ENCODE peak calls at places on chromosomes 7 and 10, in five cellular contexts. Y, O, Q, B and K are unnamed samples.

GRCh38 chr10:87594864-87595263 is 64.8 kb upstream of the PAPSS2 start:
- DNase-seq in O (no peak), B (no peak), Q (peak; percentile 56), Y (no peak), K (no peak)

GRCh38 chr10:80472234-80473095 is 18.4 kb downstream of the TSPAN14 start:
- DNase-seq in Q (peak; percentile 90), Y (no peak), B (peak; percentile 41), O (peak; percentile 52), K (no peak)

GRCh38 chr10:61357687-61358086 is 95.5 kb downstream of the TMEM26 start:
- DNase-seq in B (no peak), Y (no peak), Q (no peak), O (no peak), K (no peak)

GRCh38 chr10:11898372-11899066 is 75.4 kb downstream of the PROSER2 start:
- DNase-seq in Q (no peak), O (peak; percentile 36), Y (no peak), B (no peak), K (peak; percentile 12)

GRCh38 chr10:21078410-21079329 is 181.6 kb upstream of the NEBL start:
- DNase-seq in O (peak; percentile 81), Y (peak; percentile 60), B (peak; percentile 16), Q (peak; percentile 80), K (peak; percentile 68)

GRCh38 chr10:70542565-70542938 is 60.0 kb downstream of the PRF1 start:
- DNase-seq in Q (peak; percentile 25), O (no peak), Y (no peak), B (no peak), K (no peak)

GRCh38 chr7:106057962-106058901 is 53.9 kb downstream of the SYPL1 start:
- DNase-seq in O (no peak), Y (no peak), B (no peak), Q (no peak), K (no peak)

GRCh38 chr7:106369349-106369748 is 84.6 kb upstream of the NAMPT start:
- DNase-seq in Y (peak; percentile 20), Q (peak; percentile 87), O (no peak), B (peak; percentile 56), K (peak; percentile 62)

GRCh38 chr7:36367561-36367889 is 22.1 kb upstream of the ANLN start:
- DNase-seq in Y (no peak), O (no peak), Q (no peak), B (no peak), K (no peak)

GRCh38 chr7:36366005-36366583 is 23.6 kb upstream of the ANLN start:
- DNase-seq in O (no peak), Y (no peak), Q (no peak), B (no peak), K (no peak)

GRCh38 chr7:36370046-36370445 is 19.6 kb upstream of the ANLN start:
- DNase-seq in B (no peak), Q (no peak), Y (no peak), O (no peak), K (no peak)

GRCh38 chr7:36368496-36368895 is 21.2 kb upstream of the ANLN start:
- DNase-seq in Y (no peak), O (no peak), Q (no peak), B (no peak), K (no peak)

GRCh38 chr7:36366649-36367560 is 22.8 kb upstream of the ANLN start:
- DNase-seq in B (no peak), Y (peak; percentile 86), Q (peak; percentile 72), O (peak; percentile 91), K (peak; percentile 56)
- TF ChIP-seq CTCF in B (peak; percentile 65), Y (peak; percentile 87), Q (peak; percentile 72), O (peak; percentile 81), K (peak; percentile 87)

DNA sequence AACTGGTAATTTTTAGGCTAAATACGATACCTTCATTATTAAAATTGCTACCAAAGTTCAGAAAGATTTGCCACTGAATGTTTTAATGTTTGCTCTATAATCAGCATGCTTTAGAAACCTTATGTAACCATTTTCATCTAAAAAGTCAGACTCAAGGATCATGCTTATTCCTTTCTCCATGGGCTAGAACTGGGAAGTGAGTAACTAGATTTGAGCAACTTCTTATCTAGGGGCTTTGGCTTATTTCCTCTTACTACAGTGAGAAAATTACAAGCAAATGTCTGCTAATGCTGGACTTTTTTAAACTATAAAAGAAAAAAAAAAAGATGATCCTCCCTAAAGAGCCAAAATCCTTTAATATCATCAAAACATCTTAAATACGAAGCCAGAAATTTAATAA is 215.9 kb downstream of the CRPPA start:
- DNase-seq in Q (peak; percentile 53), Y (no peak), B (peak; percentile 1), O (no peak), K (no peak)
- H3K4me3 ChIP-seq in Q (no peak overlapping the region), Y (no peak overlapping the region), B (no peak overlapping the region), O (no peak overlapping the region), K (no peak overlapping the region)

GRCh38 chr7:132065973-132066611 is 509.7 kb upstream of the PODXL start:
- DNase-seq in Y (no peak), B (no peak), O (no peak), Q (no peak), K (no peak)
- TF ChIP-seq CTCF in Y (no peak), B (no peak), O (no peak), Q (no peak), K (no peak)

GRCh38 chr7:918118-918425 is 36.4 kb downstream of the ADAP1 start:
- DNase-seq in B (no peak), O (no peak), Q (no peak), Y (peak; percentile 3), K (no peak)

GRCh38 chr7:917255-918117 is 37.0 kb downstream of the ADAP1 start:
- DNase-seq in Y (no peak), Q (no peak), O (no peak), B (no peak), K (no peak)

GRCh38 chr7:919114-919442 is 35.4 kb downstream of the ADAP1 start:
- DNase-seq in Q (no peak), O (no peak), Y (peak; percentile 11), B (no peak), K (no peak)

GRCh38 chr7:919924-920341 is 34.5 kb downstream of the ADAP1 start:
- DNase-seq in Q (no peak), Y (peak; percentile 11), B (no peak), O (no peak), K (no peak)

DNA sequence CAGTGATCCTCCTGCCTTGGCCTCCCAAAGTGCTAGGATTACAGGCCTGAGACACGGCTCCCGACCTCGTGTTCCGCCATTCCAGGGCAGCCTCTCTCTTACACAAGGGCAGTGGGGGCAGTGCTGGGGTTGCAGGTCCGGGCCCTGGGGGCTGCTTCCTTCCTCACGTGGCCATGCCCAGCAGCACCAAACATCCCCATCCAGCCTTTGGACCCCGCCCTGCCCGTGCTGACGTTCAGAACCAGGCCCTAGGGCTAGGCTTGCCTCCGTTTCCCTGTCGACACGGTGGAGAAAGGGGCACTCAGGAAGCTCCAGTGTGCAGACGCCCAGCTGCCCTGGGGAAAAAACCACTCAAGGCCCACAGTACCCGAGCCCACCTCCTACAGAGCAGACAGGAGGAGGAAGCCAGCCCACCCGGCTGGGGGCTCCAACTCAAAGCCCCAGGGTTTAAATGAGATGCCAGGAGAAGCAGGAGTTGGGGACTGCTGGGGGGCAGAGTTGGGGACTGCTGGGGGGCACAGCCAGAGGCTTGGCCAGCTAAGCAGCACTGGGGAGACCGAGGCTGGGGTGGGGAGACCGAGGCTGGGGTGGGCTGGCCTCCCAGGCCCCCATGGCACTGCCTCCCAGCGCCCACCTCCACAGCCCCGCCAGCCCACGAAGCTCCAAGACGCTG is 35.9 kb downstream of the ADAP1 start:
- DNase-seq in B (no peak), O (no peak), Y (peak; percentile 8), Q (no peak), K (no peak)
- H3K4me3 ChIP-seq in B (no peak overlapping the region), O (no peak overlapping the region), Y (no peak overlapping the region), Q (no peak overlapping the region), K (no peak overlapping the region)

GRCh38 chr10:77374189-77374656 is 263.4 kb downstream of the KCNMA1 start:
- DNase-seq in Y (no peak), B (no peak), O (no peak), Q (no peak), K (no peak)
- TF ChIP-seq CTCF in Y (no peak), B (no peak), O (no peak), Q (no peak), K (no peak)

GRCh38 chr7:114414151-114415053 is at the start of gene FOXP2:
- DNase-seq in Y (no peak), B (no peak), Q (peak; percentile 56), O (peak; percentile 21), K (peak; percentile 23)
- H3K4me3 ChIP-seq in Y (peak within 1 kb of the TSS; percentile 33), B (peak within 1 kb of the TSS; percentile 28), Q (peak within 1 kb of the TSS; percentile 52), O (no peak within 1 kb of the TSS), K (peak within 1 kb of the TSS; percentile 29)